ENCODE peak calls at places on chromosome 10, in nine cellular contexts. W is pons; Q is CD8-positive, alpha-beta memory T cell; B is epithelial cell of esophagus; T is transverse colon; C is NCI-H1105; R is GM12891; O is AG08395; U is germinal center. S is an unnamed sample.

GRCh38 chr10:52216852-52217251 is 97.2 kb upstream of the DKK1 start:
- DNase-seq in U (peak; percentile 62), B (peak; percentile 22), O (peak; percentile 9), W (peak; percentile 73), Q (no peak), C (no peak), R (no peak), T (peak; percentile 11), S (no peak)

GRCh38 chr10:88540355-88540754 is 42.8 kb downstream of the RNLS start:
- DNase-seq in R (no peak), Q (no peak), U (no peak), O (no peak), W (no peak), T (no peak), C (no peak), B (peak; percentile 18), S (no peak)

GRCh38 chr10:104332243-104333036 is 5.8 kb downstream of the ITPRIP start:
- DNase-seq in R (no peak), U (no peak), B (no peak), Q (no peak), C (no peak), O (no peak), T (no peak), W (no peak), S (no peak)

GRCh38 chr10:70978816-70979215 is 90.5 kb upstream of the PCBD1 start:
- DNase-seq in T (no peak), U (no peak), Q (no peak), C (no peak), R (no peak), O (no peak), B (no peak), W (no peak), S (no peak)

GRCh38 chr10:117399341-117400196 is 24.3 kb upstream of the PDZD8 start:
- DNase-seq in T (no peak), U (no peak), R (no peak), W (no peak), C (no peak), B (peak; percentile 75), O (no peak), Q (no peak), S (no peak)

GRCh38 chr10:51861731-51862130 is 162.3 kb upstream of the CSTF2T start:
- DNase-seq in B (peak; percentile 2), C (no peak), O (no peak), R (no peak), Q (no peak), W (no peak), U (no peak), T (no peak), S (no peak)

GRCh38 chr10:28997736-28998135 is 291.1 kb upstream of the LYZL1 start:
- DNase-seq in W (no peak), C (no peak), U (no peak), R (no peak), Q (no peak), B (no peak), O (no peak), T (no peak), S (no peak)

GRCh38 chr10:125777806-125778205 is 2.2 kb upstream of the MMP21 start:
- DNase-seq in W (no peak), R (no peak), B (no peak), T (no peak), C (no peak), O (no peak), U (no peak), Q (no peak), S (no peak)

GRCh38 chr10:62732841-62733653 is 71.5 kb upstream of the ADO start:
- DNase-seq in U (no peak), T (no peak), W (no peak), C (no peak), R (no peak), Q (peak; percentile 81), O (peak; percentile 67), B (peak; percentile 81), S (no peak)

GRCh38 chr10:74432841-74433594 is 282.0 kb downstream of the ADK start:
- DNase-seq in B (peak; percentile 17), Q (no peak), T (no peak), U (no peak), O (peak; percentile 48), W (no peak), R (no peak), C (peak; percentile 52), S (no peak)

GRCh38 chr10:11493646-11494045 is 117.8 kb downstream of the USP6NL start:
- DNase-seq in B (no peak), W (no peak), U (no peak), T (no peak), R (no peak), O (no peak), C (no peak), Q (no peak), S (no peak)

GRCh38 chr10:87721781-87722180 is 62.1 kb downstream of the PAPSS2 start:
- DNase-seq in U (no peak), R (no peak), T (no peak), C (no peak), W (no peak), B (no peak), O (no peak), Q (no peak), S (no peak)

GRCh38 chr10:451021-451471 is 238.4 kb downstream of the DIP2C start:
- DNase-seq in C (no peak), B (no peak), R (peak; percentile 75), W (no peak), U (peak; percentile 41), O (no peak), Q (peak; percentile 88), T (peak; percentile 44), S (no peak)

GRCh38 chr10:100083623-100084022 is 2.0 kb upstream of the CPN1 start:
- DNase-seq in R (no peak), Q (no peak), O (no peak), B (no peak), U (no peak), W (no peak), T (no peak), C (no peak), S (no peak)

GRCh38 chr10:23656735-23657134 is 217.9 kb downstream of the OTUD1 start:
- DNase-seq in W (peak; percentile 12), B (peak; percentile 29), R (no peak), U (peak; percentile 5), C (no peak), O (no peak), T (no peak), Q (peak; percentile 1), S (no peak)

GRCh38 chr10:90032519-90032918 is 331.1 kb downstream of the KIF20B start:
- DNase-seq in Q (no peak), B (no peak), O (no peak), T (no peak), W (no peak), R (no peak), C (no peak), U (no peak), S (no peak)

GRCh38 chr10:91514684-91515253 is 104.6 kb downstream of the HECTD2 start:
- DNase-seq in U (no peak), B (no peak), T (no peak), O (no peak), R (no peak), C (no peak), Q (no peak), W (no peak), S (no peak)

GRCh38 chr10:117442944-117443676 is 67.9 kb upstream of the PDZD8 start:
- DNase-seq in B (peak; percentile 89), W (peak; percentile 39), T (peak; percentile 85), C (peak; percentile 45), U (peak; percentile 63), O (peak; percentile 87), R (peak; percentile 45), Q (peak; percentile 14), S (peak; percentile 69)

GRCh38 chr10:54368984-54369383 is 432.0 kb downstream of the PCDH15 start:
- DNase-seq in C (no peak), R (no peak), O (no peak), W (no peak), U (no peak), T (no peak), Q (no peak), B (no peak), S (no peak)

GRCh38 chr10:118753331-118753730 is 1.4 kb downstream of the CACUL1 start:
- DNase-seq in Q (no peak), O (no peak), R (no peak), W (no peak), U (no peak), B (peak; percentile 9), C (no peak), T (no peak), S (no peak)

GRCh38 chr10:129161184-129161583 is 305.9 kb upstream of the MGMT start:
- DNase-seq in R (no peak), T (no peak), U (no peak), O (peak; percentile 7), W (no peak), B (peak; percentile 61), Q (no peak), C (no peak), S (no peak)

GRCh38 chr10:78475501-78475900 is 441.8 kb downstream of the RPS24 start:
- DNase-seq in O (no peak), W (no peak), U (no peak), B (no peak), T (no peak), C (no peak), R (no peak), Q (no peak), S (no peak)

GRCh38 chr10:111840546-111840945 is 343.0 kb downstream of the GPAM start:
- DNase-seq in W (no peak), C (no peak), T (no peak), B (no peak), R (no peak), U (no peak), Q (no peak), O (no peak), S (no peak)

GRCh38 chr10:49144021-49144720 is 10.3 kb upstream of the FAM170B start:
- DNase-seq in R (no peak), U (no peak), O (peak; percentile 57), B (no peak), Q (no peak), T (no peak), W (no peak), C (no peak), S (no peak)

GRCh38 chr10:70186571-70186970 is 16.3 kb upstream of the SAR1A start:
- DNase-seq in T (no peak), U (no peak), W (no peak), Q (no peak), R (no peak), C (no peak), B (peak; percentile 36), O (no peak), S (no peak)

GRCh38 chr10:31961675-31962074 is 33.0 kb upstream of the ARHGAP12 start:
- DNase-seq in Q (no peak), B (peak; percentile 93), O (peak; percentile 49), U (no peak), T (no peak), R (no peak), W (peak; percentile 54), C (no peak), S (no peak)

GRCh38 chr10:108911814-108912541 is 1011.3 kb downstream of the XPNPEP1 start:
- DNase-seq in C (peak; percentile 30), Q (no peak), R (no peak), W (peak; percentile 41), B (peak; percentile 50), O (peak; percentile 72), T (peak; percentile 47), U (no peak), S (no peak)

GRCh38 chr10:129405389-129405788 is 61.7 kb upstream of the MGMT start:
- DNase-seq in C (no peak), R (no peak), T (no peak), O (no peak), Q (no peak), U (no peak), B (no peak), W (no peak), S (no peak)

GRCh38 chr10:30528427-30528782 is 94.4 kb downstream of the MAP3K8 start:
- DNase-seq in O (no peak), U (no peak), W (no peak), Q (no peak), C (no peak), R (no peak), T (no peak), B (no peak), S (no peak)

GRCh38 chr10:12264204-12264908 is 68.4 kb downstream of the CDC123 start:
- DNase-seq in B (peak; percentile 72), Q (peak; percentile 65), W (peak; percentile 73), T (peak; percentile 85), U (peak; percentile 90), C (peak; percentile 46), R (peak; percentile 78), O (peak; percentile 79), S (peak; percentile 71)

GRCh38 chr10:44696496-44696895 is 214.6 kb upstream of the TMEM72 start:
- DNase-seq in R (no peak), T (no peak), O (peak; percentile 88), W (no peak), C (no peak), U (no peak), B (no peak), Q (no peak), S (no peak)